ENCODE peak calls at places on chromosomes 5 and 9, in eight cellular contexts. One of them, this sample, is unnamed.

GRCh38 chr9:22208846-22209585 is 199.9 kb upstream of the CDKN2B start:
- DNase-seq in NCI-H1092 treated with DMSO at 0.1 percent for 48 hours: no peak
- DNase-seq in effector CD4-positive, alpha-beta T cell: no peak
- DNase-seq in midbrain: no peak
- DNase-seq in stimulated activated CD4-positive, alpha-beta T cell treated with anti-CD3 and anti-CD28 coated beads, TNF-alpha, amount 100 ng/mL, for 1 hour: no peak
- DNase-seq in GM06990: no peak
- DNase-seq in GM23338: no peak
- DNase-seq in NCI-H1694: no peak
- DNase-seq in this sample: no peak

GRCh38 chr5:158451203-158451982 is 592.4 kb upstream of the CLINT1 start:
- DNase-seq in effector CD4-positive, alpha-beta T cell: no peak
- DNase-seq in midbrain: no peak
- DNase-seq in stimulated activated CD4-positive, alpha-beta T cell treated with anti-CD3 and anti-CD28 coated beads, TNF-alpha, amount 100 ng/mL, for 1 hour: no peak
- DNase-seq in GM06990: no peak
- DNase-seq in GM23338: no peak
- DNase-seq in NCI-H1092 treated with DMSO at 0.1 percent for 48 hours: no peak
- DNase-seq in NCI-H1694: no peak
- DNase-seq in this sample: no peak

GRCh38 chr9:115413304-115413703 is 295.3 kb upstream of the TNC start:
- DNase-seq in effector CD4-positive, alpha-beta T cell: no peak
- DNase-seq in midbrain: no peak
- DNase-seq in NCI-H1092 treated with DMSO at 0.1 percent for 48 hours: no peak
- DNase-seq in GM06990: no peak
- DNase-seq in NCI-H1694: no peak
- DNase-seq in stimulated activated CD4-positive, alpha-beta T cell treated with anti-CD3 and anti-CD28 coated beads, TNF-alpha, amount 100 ng/mL, for 1 hour: no peak
- DNase-seq in GM23338: no peak
- DNase-seq in this sample: no peak

GRCh38 chr5:139670369-139671095 is 22.4 kb downstream of the CXXC5 start:
- DNase-seq in effector CD4-positive, alpha-beta T cell: no peak
- DNase-seq in midbrain: peak
- DNase-seq in NCI-H1092 treated with DMSO at 0.1 percent for 48 hours: peak
- DNase-seq in NCI-H1694: no peak
- DNase-seq in stimulated activated CD4-positive, alpha-beta T cell treated with anti-CD3 and anti-CD28 coated beads, TNF-alpha, amount 100 ng/mL, for 1 hour: no peak
- DNase-seq in GM06990: peak
- DNase-seq in GM23338: no peak
- DNase-seq in this sample: peak

GRCh38 chr9:134932656-134933055 is 14.9 kb upstream of the FCN1 start:
- DNase-seq in NCI-H1694: no peak
- DNase-seq in GM06990: no peak
- DNase-seq in NCI-H1092 treated with DMSO at 0.1 percent for 48 hours: no peak
- DNase-seq in stimulated activated CD4-positive, alpha-beta T cell treated with anti-CD3 and anti-CD28 coated beads, TNF-alpha, amount 100 ng/mL, for 1 hour: no peak
- DNase-seq in midbrain: no peak
- DNase-seq in effector CD4-positive, alpha-beta T cell: no peak
- DNase-seq in GM23338: no peak
- DNase-seq in this sample: no peak

GRCh38 chr9:14547245-14548060 is 145.8 kb downstream of the ZDHHC21 start:
- DNase-seq in GM23338: peak
- DNase-seq in GM06990: no peak
- DNase-seq in NCI-H1694: no peak
- DNase-seq in midbrain: no peak
- DNase-seq in NCI-H1092 treated with DMSO at 0.1 percent for 48 hours: no peak
- DNase-seq in effector CD4-positive, alpha-beta T cell: no peak
- DNase-seq in stimulated activated CD4-positive, alpha-beta T cell treated with anti-CD3 and anti-CD28 coated beads, TNF-alpha, amount 100 ng/mL, for 1 hour: no peak
- DNase-seq in this sample: no peak

GRCh38 chr5:6576861-6577501 is 55.9 kb downstream of the NSUN2 start:
- DNase-seq in GM23338: peak
- DNase-seq in GM06990: no peak
- DNase-seq in NCI-H1694: peak
- DNase-seq in stimulated activated CD4-positive, alpha-beta T cell treated with anti-CD3 and anti-CD28 coated beads, TNF-alpha, amount 100 ng/mL, for 1 hour: no peak
- DNase-seq in effector CD4-positive, alpha-beta T cell: no peak
- DNase-seq in NCI-H1092 treated with DMSO at 0.1 percent for 48 hours: peak
- DNase-seq in midbrain: peak
- DNase-seq in this sample: peak

GRCh38 chr5:171543486-171543885 is 124.0 kb downstream of the FGF18 start:
- DNase-seq in stimulated activated CD4-positive, alpha-beta T cell treated with anti-CD3 and anti-CD28 coated beads, TNF-alpha, amount 100 ng/mL, for 1 hour: no peak
- DNase-seq in NCI-H1092 treated with DMSO at 0.1 percent for 48 hours: no peak
- DNase-seq in effector CD4-positive, alpha-beta T cell: no peak
- DNase-seq in GM06990: no peak
- DNase-seq in GM23338: no peak
- DNase-seq in midbrain: no peak
- DNase-seq in NCI-H1694: peak
- DNase-seq in this sample: no peak

GRCh38 chr5:78706825-78707224 is 58.3 kb upstream of the LHFPL2 start:
- DNase-seq in midbrain: no peak
- DNase-seq in NCI-H1092 treated with DMSO at 0.1 percent for 48 hours: no peak
- DNase-seq in GM06990: no peak
- DNase-seq in stimulated activated CD4-positive, alpha-beta T cell treated with anti-CD3 and anti-CD28 coated beads, TNF-alpha, amount 100 ng/mL, for 1 hour: no peak
- DNase-seq in NCI-H1694: no peak
- DNase-seq in effector CD4-positive, alpha-beta T cell: no peak
- DNase-seq in GM23338: no peak
- DNase-seq in this sample: peak

GRCh38 chr5:115194671-115195070 is 25.0 kb upstream of the TRIM36 start:
- DNase-seq in effector CD4-positive, alpha-beta T cell: no peak
- DNase-seq in midbrain: no peak
- DNase-seq in NCI-H1694: no peak
- DNase-seq in NCI-H1092 treated with DMSO at 0.1 percent for 48 hours: no peak
- DNase-seq in GM06990: no peak
- DNase-seq in GM23338: no peak
- DNase-seq in stimulated activated CD4-positive, alpha-beta T cell treated with anti-CD3 and anti-CD28 coated beads, TNF-alpha, amount 100 ng/mL, for 1 hour: no peak
- DNase-seq in this sample: no peak

GRCh38 chr9:116151966-116152381 is 1.6 kb upstream of the PAPPA start:
- DNase-seq in effector CD4-positive, alpha-beta T cell: no peak
- DNase-seq in NCI-H1694: no peak
- DNase-seq in stimulated activated CD4-positive, alpha-beta T cell treated with anti-CD3 and anti-CD28 coated beads, TNF-alpha, amount 100 ng/mL, for 1 hour: no peak
- DNase-seq in GM23338: no peak
- DNase-seq in GM06990: no peak
- DNase-seq in midbrain: no peak
- DNase-seq in NCI-H1092 treated with DMSO at 0.1 percent for 48 hours: no peak
- DNase-seq in this sample: peak

GRCh38 chr5:15533124-15533893 is 33.3 kb downstream of the FBXL7 start:
- DNase-seq in midbrain: no peak
- DNase-seq in GM06990: no peak
- DNase-seq in stimulated activated CD4-positive, alpha-beta T cell treated with anti-CD3 and anti-CD28 coated beads, TNF-alpha, amount 100 ng/mL, for 1 hour: no peak
- DNase-seq in NCI-H1694: no peak
- DNase-seq in GM23338: no peak
- DNase-seq in effector CD4-positive, alpha-beta T cell: no peak
- DNase-seq in NCI-H1092 treated with DMSO at 0.1 percent for 48 hours: no peak
- DNase-seq in this sample: peak

GRCh38 chr9:92402359-92402758 is 2.0 kb downstream of the OGN start:
- DNase-seq in effector CD4-positive, alpha-beta T cell: no peak
- DNase-seq in stimulated activated CD4-positive, alpha-beta T cell treated with anti-CD3 and anti-CD28 coated beads, TNF-alpha, amount 100 ng/mL, for 1 hour: no peak
- DNase-seq in GM06990: no peak
- DNase-seq in NCI-H1092 treated with DMSO at 0.1 percent for 48 hours: no peak
- DNase-seq in midbrain: no peak
- DNase-seq in GM23338: no peak
- DNase-seq in NCI-H1694: no peak
- DNase-seq in this sample: no peak